ENCODE peak calls at places on chromosomes 7 and 10, in eight cellular contexts. Z is right cardiac atrium; V is lower lobe of right lung; X is CD8-positive, alpha-beta memory T cell; G is HCT116; S is CD4-positive, alpha-beta memory T cell; O is body of pancreas; B is SK-N-SH. T is an unnamed sample. For H3K27me3, the result is how much of the 10 kb centered on the place peaks cover.

GRCh38 chr7:41027428-41028115 is 675.3 kb downstream of the INHBA start:
- DNase-seq in Z (no peak), O (no peak), S (no peak), B (no peak), G (no peak), X (no peak), V (no peak), T (peak)

GRCh38 chr10:4546500-4546899 is 279.5 kb upstream of the AKR1E2 start:
- DNase-seq in Z (no peak), S (no peak), O (no peak), G (peak), V (no peak), X (no peak), B (no peak), T (peak)

GRCh38 chr7:86130268-86130667 is 513.4 kb upstream of the GRM3 start:
- DNase-seq in X (no peak), B (no peak), G (no peak), O (no peak), S (no peak), Z (no peak), V (no peak), T (no peak)

GRCh38 chr7:111987115-111987826 is 218.9 kb downstream of the DOCK4 start:
- DNase-seq in S (no peak), O (peak), X (no peak), B (no peak), Z (no peak), V (no peak), G (no peak), T (no peak)

GRCh38 chr10:127405221-127405620 is 143.9 kb upstream of the NPS start:
- DNase-seq in O (no peak), B (no peak), S (no peak), X (no peak), V (no peak), Z (no peak), G (no peak), T (peak)

GRCh38 chr10:131261890-131262289 is 49.6 kb downstream of the TCERG1L start:
- DNase-seq in G (no peak), O (no peak), B (no peak), X (no peak), Z (no peak), V (peak), S (no peak), T (no peak)

GRCh38 chr10:74786126-74786525 is 40.3 kb upstream of the KAT6B start:
- DNase-seq in B (no peak), X (no peak), G (no peak), S (no peak), V (no peak), Z (no peak), O (no peak), T (no peak)

GRCh38 chr10:35005868-35006267 is 84.3 kb downstream of the CUL2 start:
- DNase-seq in Z (no peak), V (no peak), G (no peak), O (no peak), X (no peak), S (no peak), B (no peak), T (peak)

GRCh38 chr7:78047800-78048199 is 249.2 kb downstream of the PHTF2 start:
- DNase-seq in O (no peak), X (no peak), B (no peak), V (no peak), S (no peak), G (no peak), Z (no peak), T (no peak)

DNA sequence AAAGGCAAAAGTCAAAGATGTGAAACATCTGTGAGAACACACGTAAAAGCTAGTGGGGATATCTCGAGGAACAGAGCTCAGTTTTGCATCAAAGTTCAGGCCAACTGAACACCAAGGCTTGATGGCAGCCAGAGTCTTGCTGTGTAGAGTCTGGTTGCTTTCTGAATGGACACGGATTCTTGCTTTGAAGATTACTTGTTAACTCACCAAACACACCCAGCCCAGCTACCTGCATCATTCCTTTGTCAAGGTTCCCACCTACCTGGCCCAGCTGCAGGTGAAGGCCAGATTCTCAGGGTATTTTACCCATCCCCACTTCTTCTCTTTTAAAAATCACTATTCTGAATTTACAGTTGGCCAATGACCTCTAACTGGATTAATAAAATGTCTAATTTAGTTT is 174.4 kb upstream of the PHYHIPL start:
- DNase-seq in V (no peak), S (no peak), G (no peak), X (no peak), O (peak), B (no peak), Z (no peak), T (no peak)
- H3K27ac ChIP-seq in V (no peak), S (no peak), G (no peak), X (no peak), O (peak), B (no peak), Z (no peak), T (no peak)

DNA sequence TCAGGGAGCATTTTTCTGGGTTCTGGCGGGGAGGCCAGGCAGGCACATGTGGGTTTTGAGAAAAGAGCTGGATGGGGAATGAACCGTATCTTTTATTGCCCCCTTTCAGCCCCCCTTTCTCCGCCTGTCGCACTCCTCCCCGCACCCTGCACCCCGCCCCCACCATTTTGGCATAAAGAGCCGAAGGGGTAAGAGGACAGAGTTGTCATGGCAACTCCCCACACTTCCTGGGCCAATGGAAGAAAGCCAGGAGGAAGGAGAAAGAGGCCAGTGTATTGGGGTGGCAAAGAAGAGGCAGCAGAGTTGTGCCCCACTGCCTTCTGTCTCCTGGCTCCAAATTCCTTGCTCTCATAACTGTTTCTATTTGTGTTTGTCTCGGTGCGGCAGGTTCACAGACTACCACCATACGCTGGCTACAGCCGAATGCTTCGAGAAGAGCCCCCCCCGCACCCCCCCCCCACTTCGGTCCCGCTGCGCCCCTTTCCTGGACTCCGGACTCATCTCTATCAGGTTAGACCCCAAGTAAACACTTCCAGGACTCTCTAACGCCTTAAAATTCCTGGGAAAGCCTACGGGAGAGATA is 3.4 kb downstream of the KCNIP2 start:
- DNase-seq in S (peak), O (peak), G (no peak), X (peak), Z (no peak), V (peak), B (peak), T (no peak)
- H3K4me3 ChIP-seq in S (peak), O (no peak), G (peak), X (peak), Z (peak), V (peak), B (no peak), T (peak)

DNA sequence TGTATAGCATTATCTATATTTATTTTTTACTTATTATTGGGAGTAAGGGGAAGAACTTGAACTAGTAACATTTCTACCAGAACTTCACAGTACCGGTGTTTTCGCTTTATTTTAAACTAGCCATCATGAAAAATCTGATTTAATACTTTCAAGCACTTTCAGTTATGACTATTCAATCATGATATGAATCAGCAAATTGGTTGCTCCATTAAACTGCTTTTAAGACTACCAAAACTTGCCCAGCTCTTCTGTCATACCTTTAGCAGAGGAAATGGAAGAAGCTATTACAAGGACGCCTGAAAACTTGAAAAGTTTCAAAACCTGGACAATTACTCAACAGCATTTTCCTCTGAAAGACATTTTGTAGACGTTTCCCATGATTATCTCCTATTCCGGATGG is 2.1 kb downstream of the JAZF1 start:
- DNase-seq in B (no peak), G (no peak), V (no peak), Z (no peak), O (no peak), S (no peak), X (no peak), T (no peak)
- H3K27me3 ChIP-seq in B (under half), G (under half), V (under half), Z (under half), O (under half), S (under half), X (under half), T (under half)

GRCh38 chr7:44607141-44608068 is 978 bp downstream of the OGDH start:
- DNase-seq in X (no peak), Z (no peak), V (no peak), G (no peak), S (no peak), O (no peak), B (no peak), T (no peak)

GRCh38 chr7:44609829-44610228 is 3.4 kb downstream of the OGDH start:
- DNase-seq in B (no peak), X (no peak), Z (no peak), S (no peak), O (no peak), G (no peak), V (no peak), T (no peak)

GRCh38 chr7:44604941-44605340 is 1.5 kb upstream of the OGDH start:
- DNase-seq in O (no peak), S (no peak), Z (no peak), B (no peak), X (no peak), V (no peak), G (no peak), T (no peak)

GRCh38 chr7:44606341-44607140 is at the start of gene OGDH:
- DNase-seq in G (peak), O (peak), S (peak), X (peak), B (peak), V (peak), Z (peak), T (peak)

DNA sequence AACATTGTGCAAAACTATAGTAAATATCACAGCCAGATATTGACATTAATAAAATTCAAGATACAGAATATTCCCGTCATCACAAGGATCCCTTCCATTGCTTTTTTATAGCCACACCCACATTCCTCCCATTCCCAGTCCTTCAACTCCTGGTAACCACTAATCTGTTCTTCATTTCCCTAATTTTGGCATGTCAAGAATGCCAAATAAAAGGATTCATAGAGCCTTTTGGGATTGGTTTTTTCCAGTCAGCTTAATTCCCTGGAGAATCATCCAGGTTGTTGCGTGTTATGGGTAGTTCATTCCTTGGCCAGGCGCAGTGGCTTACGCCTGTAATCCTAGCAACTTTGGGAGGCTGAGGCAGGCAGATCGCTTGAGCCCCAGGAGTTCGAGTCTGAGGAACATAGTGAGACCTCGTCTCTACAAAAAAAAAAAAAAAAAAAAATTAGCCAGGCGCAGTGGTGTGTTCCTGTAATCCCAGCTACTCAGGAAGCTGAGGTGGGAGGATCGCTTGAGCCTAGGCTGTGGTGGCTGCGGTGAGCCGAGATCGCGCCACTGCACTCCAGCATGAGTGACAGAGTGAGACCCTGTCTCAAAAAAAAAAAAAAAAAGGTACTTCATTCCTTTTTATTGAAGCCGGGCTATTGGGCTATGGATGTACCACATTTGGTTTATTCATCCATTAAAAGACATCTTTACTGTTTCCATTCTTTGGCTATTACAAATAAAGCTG is 2.7 kb downstream of the OGDH start:
- DNase-seq in O (no peak), G (no peak), X (no peak), S (no peak), Z (no peak), V (no peak), B (no peak), T (no peak)
- H3K27ac ChIP-seq in O (no peak), G (no peak), X (no peak), S (no peak), Z (no peak), V (no peak), B (no peak), T (no peak)

DNA sequence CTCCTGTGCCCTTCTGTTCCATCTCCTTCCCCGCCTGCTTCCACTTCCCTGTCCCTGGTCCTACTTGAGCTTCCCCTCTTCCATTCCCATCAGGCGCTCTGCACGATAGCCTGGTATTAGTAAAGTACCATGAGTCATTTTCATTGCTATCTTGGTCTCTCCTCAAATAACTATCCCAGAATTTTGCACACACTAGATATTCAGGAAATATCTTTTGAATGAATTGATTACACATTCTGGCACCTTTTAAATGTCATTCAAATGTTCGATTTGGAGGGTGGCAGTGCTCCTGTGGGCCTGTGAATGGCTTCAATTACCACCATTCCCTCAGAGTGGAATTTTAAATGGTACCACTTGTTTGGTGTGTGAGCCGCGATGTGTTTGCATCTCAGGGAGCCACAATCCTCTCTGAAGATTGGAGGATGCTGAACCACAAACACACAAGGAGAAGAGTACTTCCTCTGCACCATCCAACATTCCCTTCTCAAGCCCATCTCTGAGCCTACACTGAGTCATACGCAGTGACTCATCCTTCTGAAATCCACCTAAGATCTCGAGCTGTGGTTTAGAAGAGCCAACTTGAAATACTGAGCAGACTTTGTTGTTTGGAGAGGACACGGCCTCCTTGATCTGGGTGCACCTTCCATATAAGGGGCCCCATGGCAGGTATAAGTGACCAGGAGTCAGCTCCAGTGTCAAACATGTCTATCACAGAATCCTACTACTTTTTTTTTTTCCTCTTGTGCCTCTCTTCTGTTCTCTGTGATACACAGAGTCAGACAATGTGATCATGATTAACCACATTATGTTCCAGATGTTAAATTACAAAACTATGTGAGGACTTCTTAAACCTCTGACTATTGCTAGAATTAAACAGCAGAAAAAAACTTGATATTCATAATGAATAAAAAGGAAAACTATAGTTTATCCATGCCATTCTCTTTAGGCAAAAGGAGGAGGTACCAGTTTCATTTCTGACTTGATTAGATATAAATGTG is 81.9 kb downstream of the BMPER start:
- DNase-seq in S (no peak), O (peak), B (no peak), Z (no peak), G (peak), X (no peak), V (no peak), T (peak)
- H3K4me3 ChIP-seq in S (no peak), O (no peak), B (no peak), Z (no peak), G (no peak), X (no peak), V (no peak), T (no peak)

GRCh38 chr10:14383266-14383665 is 52.5 kb upstream of the FRMD4A start:
- DNase-seq in B (no peak), V (no peak), X (no peak), G (no peak), S (no peak), Z (no peak), O (no peak), T (no peak)

GRCh38 chr10:14385591-14386201 is 55.0 kb upstream of the FRMD4A start:
- DNase-seq in S (no peak), X (no peak), Z (no peak), G (no peak), B (no peak), V (no peak), O (no peak), T (no peak)

GRCh38 chr10:14382531-14382930 is 51.8 kb upstream of the FRMD4A start:
- DNase-seq in O (no peak), B (no peak), G (no peak), S (no peak), V (no peak), X (no peak), Z (no peak), T (no peak)

GRCh38 chr10:14384915-14385314 is 54.2 kb upstream of the FRMD4A start:
- DNase-seq in O (no peak), X (no peak), G (no peak), V (no peak), Z (no peak), S (no peak), B (no peak), T (no peak)

GRCh38 chr10:14384096-14384730 is 53.5 kb upstream of the FRMD4A start:
- DNase-seq in S (no peak), X (no peak), B (no peak), G (no peak), Z (no peak), V (no peak), O (no peak), T (no peak)
- H3K27me3 ChIP-seq in S (under half), X (under half), B (under half), G (under half), Z (under half), V (under half), O (under half), T (under half)

GRCh38 chr7:43634384-43634783 is 51.5 kb downstream of the STK17A start:
- DNase-seq in X (no peak), G (no peak), S (no peak), O (no peak), V (no peak), B (no peak), Z (no peak), T (no peak)

GRCh38 chr7:43639858-43640491 is 57.1 kb downstream of the STK17A start:
- DNase-seq in O (peak), X (no peak), G (no peak), Z (peak), S (no peak), V (peak), B (no peak), T (no peak)

GRCh38 chr7:43637114-43637806 is 54.4 kb downstream of the STK17A start:
- DNase-seq in O (no peak), X (no peak), G (no peak), V (no peak), S (no peak), B (no peak), Z (no peak), T (no peak)

GRCh38 chr7:43631559-43631958 is 48.7 kb downstream of the STK17A start:
- DNase-seq in X (no peak), V (no peak), B (no peak), O (no peak), G (no peak), Z (no peak), S (no peak), T (no peak)

GRCh38 chr7:43636093-43636492 is 53.2 kb downstream of the STK17A start:
- DNase-seq in G (no peak), X (no peak), Z (no peak), S (no peak), B (no peak), O (peak), V (peak), T (no peak)
- H3K27ac ChIP-seq in G (peak), X (no peak), Z (no peak), S (no peak), B (peak), O (peak), V (peak), T (peak)

GRCh38 chr10:1425886-1426285 is 311.4 kb downstream of the ADARB2 start:
- DNase-seq in X (no peak), G (no peak), B (no peak), Z (no peak), V (no peak), O (no peak), S (no peak), T (no peak)

GRCh38 chr10:1422275-1422674 is 315.1 kb downstream of the ADARB2 start:
- DNase-seq in V (no peak), G (no peak), O (no peak), S (no peak), X (no peak), Z (no peak), B (no peak), T (no peak)

GRCh38 chr10:1423676-1424253 is 313.6 kb downstream of the ADARB2 start:
- DNase-seq in G (no peak), Z (no peak), V (no peak), S (no peak), X (no peak), O (no peak), B (no peak), T (no peak)

GRCh38 chr10:1426786-1427185 is 310.5 kb downstream of the ADARB2 start:
- DNase-seq in Z (no peak), V (no peak), S (no peak), X (no peak), G (no peak), O (no peak), B (no peak), T (no peak)

GRCh38 chr10:1424648-1425047 is 312.7 kb downstream of the ADARB2 start:
- DNase-seq in X (no peak), G (no peak), Z (no peak), V (no peak), B (no peak), O (no peak), S (no peak), T (no peak)
- H3K4me3 ChIP-seq in X (no peak), G (no peak), Z (no peak), V (no peak), B (no peak), O (no peak), S (no peak), T (no peak)